ENCODE peak calls at places on chromosomes 3 and 15, in nine cellular contexts. I is AG09309, J is thyroid gland, X is right atrium auricular region, O is AG04450, R is Panc1, M is ovary, Y is heart left ventricle, S is A549. P is an unnamed sample.
A peak's percentile ranks its signal among the peaks of the same experiment; 100 is the strongest.

GRCh38 chr3:62811119-62811518 is 64.1 kb downstream of the CADPS start:
- DNase-seq in X (no peak), Y (no peak), I (no peak), J (no peak), R (no peak), O (no peak), S (no peak), M (no peak), P (no peak)

GRCh38 chr3:134910026-134910425 is 115.0 kb downstream of the EPHB1 start:
- DNase-seq in O (no peak), I (no peak), Y (no peak), S (no peak), M (no peak), X (no peak), J (no peak), R (no peak), P (no peak)

GRCh38 chr3:65836047-65836446 is 202.7 kb downstream of the MAGI1 start:
- DNase-seq in R (no peak), Y (no peak), M (no peak), J (no peak), O (no peak), I (no peak), X (no peak), S (no peak), P (peak; percentile 52)

GRCh38 chr3:149638401-149639092 is 19.3 kb downstream of the WWTR1 start:
- DNase-seq in S (no peak), Y (no peak), R (no peak), O (peak; percentile 66), X (no peak), I (no peak), M (no peak), J (no peak), P (peak; percentile 34)

GRCh38 chr15:70096975-70097336 is 761 bp downstream of the TLE3 start:
- DNase-seq in R (no peak), J (no peak), I (no peak), Y (no peak), S (no peak), M (no peak), O (no peak), X (no peak), P (no peak)

GRCh38 chr3:170622369-170623159 is 36.7 kb upstream of the SLC7A14 start:
- DNase-seq in J (no peak), S (no peak), X (no peak), M (peak; percentile 55), O (peak; percentile 98), Y (peak; percentile 70), R (no peak), I (peak; percentile 94), P (peak; percentile 35)

GRCh38 chr3:115165701-115166100 is 18.6 kb upstream of the ZBTB20 start:
- DNase-seq in Y (no peak), J (no peak), M (no peak), O (no peak), X (no peak), R (no peak), I (no peak), S (no peak), P (no peak)

GRCh38 chr3:18723426-18723825 is 298.3 kb upstream of the SATB1 start:
- DNase-seq in M (no peak), I (no peak), J (no peak), S (no peak), Y (no peak), X (no peak), O (no peak), R (no peak), P (no peak)

GRCh38 chr15:49985463-49985862 is 133.6 kb downstream of the ATP8B4 start:
- DNase-seq in O (no peak), M (no peak), Y (no peak), I (no peak), R (no peak), J (no peak), X (no peak), S (no peak), P (no peak)

DNA sequence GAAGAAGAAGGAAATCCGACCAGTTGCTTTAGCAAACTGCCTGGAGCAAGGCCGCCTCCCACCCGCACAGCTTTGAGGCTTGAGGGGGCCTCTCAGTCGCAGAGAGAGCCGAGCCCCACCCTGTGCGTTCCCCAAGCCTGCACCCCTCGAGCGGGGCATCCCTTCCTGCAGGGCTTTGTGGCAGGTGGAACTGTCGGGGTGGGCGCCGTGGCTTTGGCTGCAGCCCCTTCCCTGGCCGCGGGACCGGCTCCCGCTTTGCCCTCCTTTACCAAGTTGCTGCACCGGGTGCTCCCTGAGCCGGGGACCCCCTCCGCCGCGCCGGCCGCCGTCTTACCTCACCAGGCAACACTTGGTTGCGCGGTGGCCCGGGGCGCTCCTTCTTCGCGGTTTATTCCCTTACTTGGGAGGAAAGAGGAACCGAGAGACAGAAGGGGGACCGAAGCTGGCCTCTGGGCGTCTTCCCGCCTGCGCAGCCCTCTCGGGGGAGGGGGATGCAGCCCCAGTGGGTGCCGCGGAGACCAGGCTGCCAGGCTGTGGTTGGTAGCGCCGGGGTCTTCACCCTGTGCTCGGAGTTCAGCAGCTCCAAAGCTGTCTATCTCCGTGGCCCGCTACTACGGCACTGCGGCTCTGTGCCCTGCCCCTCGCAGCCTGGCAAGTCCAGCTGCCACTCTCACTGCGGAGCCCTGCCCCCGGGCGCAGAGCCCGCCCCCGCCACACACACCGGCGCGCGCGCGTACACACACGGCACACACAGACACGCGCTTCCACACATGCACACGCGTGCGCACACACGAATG is at the start of gene DGKG:
- DNase-seq in O (no peak), Y (peak; percentile 77), S (peak; percentile 8), R (no peak), X (peak; percentile 58), J (peak; percentile 80), M (peak; percentile 24), I (no peak), P (peak; percentile 37)
- H3K4me3 ChIP-seq in O (no peak within 1 kb of the TSS), Y (peak within 1 kb of the TSS; percentile 82), S (peak within 1 kb of the TSS; percentile 48), R (peak within 1 kb of the TSS; percentile 29), X (peak within 1 kb of the TSS; percentile 77), J (peak within 1 kb of the TSS; percentile 51), M (peak within 1 kb of the TSS; percentile 36), I (no peak within 1 kb of the TSS), P (no peak within 1 kb of the TSS)

GRCh38 chr3:8914491-8914890 is 48.8 kb downstream of the RAD18 start:
- DNase-seq in I (no peak), Y (no peak), M (no peak), X (no peak), O (peak; percentile 90), R (no peak), S (no peak), J (no peak), P (no peak)
- H3K4me3 ChIP-seq in I (no peak overlapping the region), Y (no peak overlapping the region), M (no peak overlapping the region), X (no peak overlapping the region), O (no peak overlapping the region), R (no peak overlapping the region), S (no peak overlapping the region), J (no peak overlapping the region), P (no peak overlapping the region)

GRCh38 chr15:73989001-73989798 is 2.9 kb downstream of the STOML1 start:
- DNase-seq in R (no peak), S (peak; percentile 41), Y (no peak), X (no peak), M (no peak), O (peak; percentile 36), J (no peak), I (no peak), P (peak; percentile 84)
- H3K4me3 ChIP-seq in R (no peak overlapping the region), S (no peak overlapping the region), Y (no peak overlapping the region), X (no peak overlapping the region), M (no peak overlapping the region), O (no peak overlapping the region), J (no peak overlapping the region), I (no peak overlapping the region), P (no peak overlapping the region)

GRCh38 chr3:35932995-35933394 is 293.7 kb downstream of the ARPP21 start:
- DNase-seq in O (peak; percentile 43), Y (no peak), J (peak; percentile 25), I (peak; percentile 29), S (peak; percentile 85), X (no peak), R (no peak), M (no peak), P (peak; percentile 58)
- H3K4me3 ChIP-seq in O (no peak overlapping the region), Y (no peak overlapping the region), J (no peak overlapping the region), I (no peak overlapping the region), S (no peak overlapping the region), X (no peak overlapping the region), R (no peak overlapping the region), M (no peak overlapping the region), P (no peak overlapping the region)

DNA sequence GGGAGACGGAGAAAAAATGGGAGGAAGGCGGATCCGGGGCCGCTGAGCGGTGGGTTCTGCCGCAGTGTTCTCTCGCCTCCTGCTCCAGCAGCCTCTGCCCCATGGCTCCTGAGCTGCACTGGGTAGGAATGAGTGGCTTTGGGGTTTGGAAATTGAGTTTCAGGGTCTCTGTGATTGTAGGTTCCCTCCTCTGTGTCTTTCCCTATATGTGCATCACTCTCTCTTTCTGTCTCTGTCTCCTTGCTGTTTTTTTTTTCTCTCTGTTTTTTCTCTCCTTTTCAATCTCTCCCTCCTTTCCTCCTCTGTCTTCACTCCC is 1.9 kb downstream of the GRM7 start:
- DNase-seq in S (no peak), Y (no peak), J (no peak), M (no peak), R (no peak), O (no peak), X (no peak), I (no peak), P (no peak)
- H3K4me3 ChIP-seq in S (no peak overlapping the region), Y (no peak overlapping the region), J (peak overlapping the region; percentile 12), M (peak overlapping the region; percentile 37), R (no peak overlapping the region), O (no peak overlapping the region), X (no peak overlapping the region), I (no peak overlapping the region), P (no peak overlapping the region)

GRCh38 chr3:126473292-126474168 is 2.2 kb downstream of the ZXDC start:
- DNase-seq in R (no peak), I (no peak), Y (peak; percentile 12), O (no peak), S (no peak), J (no peak), X (no peak), M (no peak), P (peak; percentile 14)
- H3K4me3 ChIP-seq in R (peak overlapping the region; percentile 75), I (no peak overlapping the region), Y (peak overlapping the region; percentile 83), O (peak overlapping the region; percentile 43), S (peak overlapping the region; percentile 90), J (peak overlapping the region; percentile 57), X (peak overlapping the region; percentile 76), M (no peak overlapping the region), P (peak overlapping the region; percentile 39)

GRCh38 chr3:131526801-131527347 is 24.1 kb upstream of the MRPL3 start:
- DNase-seq in S (peak; percentile 70), O (no peak), X (no peak), R (no peak), J (peak; percentile 57), I (no peak), M (peak; percentile 64), Y (peak; percentile 45), P (peak; percentile 45)
- H3K4me3 ChIP-seq in S (peak overlapping the region; percentile 46), O (peak overlapping the region; percentile 50), X (peak overlapping the region; percentile 18), R (no peak overlapping the region), J (no peak overlapping the region), I (peak overlapping the region; percentile 24), M (no peak overlapping the region), Y (peak overlapping the region; percentile 40), P (peak overlapping the region; percentile 34)